ENCODE peak calls at places on chromosomes 13 and 19, in five cellular contexts. H, K, G, T and I are unnamed samples.

GRCh38 chr19:6234527-6234926 is 45.2 kb downstream of the MLLT1 start:
- DNase-seq in K (no peak), G (no peak), H (peak), T (no peak), I (no peak)

GRCh38 chr19:17281391-17282304 is at the start of gene ANKLE1:
- DNase-seq in K (no peak), H (peak), T (no peak), G (no peak), I (no peak)

GRCh38 chr19:46107371-46107770 is 17.1 kb downstream of the IGFL3 start:
- DNase-seq in T (peak), G (no peak), H (peak), K (no peak), I (peak)

GRCh38 chr19:41479757-41480191 is 36.8 kb downstream of the ERICH4 start:
- DNase-seq in H (no peak), T (no peak), K (no peak), G (no peak), I (no peak)

GRCh38 chr19:41957161-41957837 is 1.8 kb downstream of the RABAC1 start:
- DNase-seq in T (no peak), G (no peak), K (no peak), H (no peak), I (no peak)

GRCh38 chr19:7680606-7681335 is at the start of gene TRAPPC5:
- DNase-seq in T (peak), K (peak), H (peak), G (peak), I (peak)

GRCh38 chr13:112779856-112780604 is 90.2 kb downstream of the ATP11A start:
- DNase-seq in G (no peak), K (peak), H (peak), T (peak), I (no peak)

GRCh38 chr19:12806242-12807131 is at the start of gene RNASEH2A:
- DNase-seq in G (no peak), K (peak), T (peak), H (peak), I (peak)

GRCh38 chr19:56155124-56155687 is 14.1 kb downstream of the ZNF444 start:
- DNase-seq in T (no peak), H (peak), K (no peak), G (no peak), I (no peak)

GRCh38 chr19:12596927-12597548 is 13.6 kb downstream of the ZNF490 start:
- DNase-seq in H (no peak), T (no peak), G (no peak), K (no peak), I (no peak)

GRCh38 chr19:35142531-35143230 is 374 bp upstream of the FXYD7 start:
- DNase-seq in H (no peak), G (no peak), K (no peak), T (no peak), I (no peak)

GRCh38 chr13:79469608-79470007 is 11.3 kb upstream of the NDFIP2 start:
- DNase-seq in K (no peak), T (no peak), H (no peak), G (no peak), I (no peak)

GRCh38 chr13:32261567-32261966 is 53.6 kb downstream of the ZAR1L start:
- DNase-seq in G (no peak), K (no peak), T (peak), H (peak), I (peak)

GRCh38 chr19:21322528-21322927 is 6.7 kb downstream of the ZNF708 start:
- DNase-seq in T (peak), K (no peak), H (peak), G (no peak), I (peak)

GRCh38 chr13:114089341-114089740 is 43.1 kb downstream of the RASA3 start:
- DNase-seq in H (no peak), T (no peak), K (no peak), G (no peak), I (peak)

GRCh38 chr13:23628765-23629565 is 58.8 kb downstream of the TNFRSF19 start:
- DNase-seq in K (no peak), T (peak), H (no peak), G (no peak), I (no peak)

GRCh38 chr13:43694265-43694664 is 92.5 kb downstream of the ENOX1 start:
- DNase-seq in T (no peak), K (no peak), G (no peak), H (no peak), I (no peak)

GRCh38 chr19:36246006-36246391 is 31.1 kb downstream of the ZNF146 start:
- DNase-seq in K (no peak), T (no peak), G (no peak), H (peak), I (peak)
- TF ChIP-seq EZH2 in K (no peak), T (no peak), G (no peak), H (no peak), I (peak)

GRCh38 chr19:29525901-29526729 is at the start of gene VSTM2B:
- DNase-seq in H (no peak), K (no peak), G (no peak), T (no peak), I (no peak)
- TF ChIP-seq EZH2 in H (peak), K (no peak), G (peak), T (peak), I (no peak)

GRCh38 chr19:44800461-44800860 is 8.4 kb upstream of the BCAM start:
- DNase-seq in K (peak), T (peak), H (peak), G (peak), I (peak)

GRCh38 chr19:44794610-44795009 is 14.3 kb upstream of the BCAM start:
- DNase-seq in G (no peak), H (no peak), T (no peak), K (no peak), I (no peak)

GRCh38 chr19:44799627-44800257 is 9.2 kb upstream of the BCAM start:
- DNase-seq in G (no peak), K (no peak), H (no peak), T (no peak), I (no peak)

GRCh38 chr19:44795398-44795987 is 13.4 kb upstream of the BCAM start:
- DNase-seq in T (no peak), G (no peak), K (no peak), H (no peak), I (no peak)

DNA sequence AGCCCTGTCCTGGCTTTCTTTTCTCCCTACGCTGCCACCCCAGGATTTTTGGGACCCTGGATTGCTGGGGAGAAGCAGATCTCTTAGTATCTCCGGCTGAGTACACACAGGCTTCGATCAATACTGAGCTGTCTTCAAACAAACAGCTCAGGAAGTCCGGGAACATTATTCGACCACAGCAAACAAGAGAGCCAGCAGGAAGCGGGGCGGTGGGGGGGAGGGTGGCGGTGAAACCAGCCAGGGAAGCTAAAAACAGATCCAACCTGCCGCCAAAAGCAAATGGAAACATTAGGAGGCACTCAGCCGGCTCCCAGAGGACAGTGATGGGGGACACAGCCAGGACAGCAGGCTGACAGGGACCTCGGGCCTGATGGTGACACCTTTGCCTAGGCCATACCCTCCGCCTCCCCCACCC is 12.2 kb upstream of the BCAM start:
- DNase-seq in H (no peak), G (no peak), K (no peak), T (peak), I (no peak)
- TF ChIP-seq EZH2 in H (no peak), G (no peak), K (no peak), T (no peak), I (no peak)

DNA sequence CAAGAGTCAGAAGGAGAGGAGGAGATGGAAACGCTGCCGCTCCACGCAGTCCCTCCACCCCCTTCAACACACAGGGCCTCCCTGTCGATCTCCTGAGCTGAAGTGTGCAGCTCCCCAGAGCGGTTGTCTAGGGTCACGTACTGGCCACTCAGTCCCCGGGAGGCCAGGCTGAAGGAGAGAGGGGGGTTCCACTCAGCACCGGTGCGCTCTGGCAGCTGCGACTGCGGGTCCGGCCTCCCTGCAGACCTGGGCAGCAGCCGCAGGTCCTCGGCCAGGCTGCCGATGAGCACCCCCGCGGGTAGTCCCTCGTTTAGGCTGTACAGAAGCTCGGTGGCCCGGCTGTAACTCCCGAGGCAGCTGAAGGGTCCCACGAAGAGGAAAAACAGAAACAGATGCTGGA is 2.1 kb downstream of the PCDH20 start:
- DNase-seq in T (no peak), G (no peak), H (no peak), K (no peak), I (no peak)
- TF ChIP-seq EZH2 in T (no peak), G (no peak), H (no peak), K (no peak), I (no peak)

GRCh38 chr19:1769645-1769985 is 16.3 kb downstream of the ONECUT3 start:
- DNase-seq in K (no peak), H (no peak), G (no peak), T (no peak), I (no peak)

GRCh38 chr19:1768918-1769644 is 15.8 kb downstream of the ONECUT3 start:
- DNase-seq in K (no peak), T (no peak), H (no peak), G (no peak), I (no peak)

GRCh38 chr19:1768248-1768647 is 14.9 kb downstream of the ONECUT3 start:
- DNase-seq in K (no peak), T (no peak), G (no peak), H (peak), I (no peak)

GRCh38 chr19:1773173-1773572 is 19.9 kb downstream of the ONECUT3 start:
- DNase-seq in T (peak), K (peak), H (peak), G (no peak), I (peak)

DNA sequence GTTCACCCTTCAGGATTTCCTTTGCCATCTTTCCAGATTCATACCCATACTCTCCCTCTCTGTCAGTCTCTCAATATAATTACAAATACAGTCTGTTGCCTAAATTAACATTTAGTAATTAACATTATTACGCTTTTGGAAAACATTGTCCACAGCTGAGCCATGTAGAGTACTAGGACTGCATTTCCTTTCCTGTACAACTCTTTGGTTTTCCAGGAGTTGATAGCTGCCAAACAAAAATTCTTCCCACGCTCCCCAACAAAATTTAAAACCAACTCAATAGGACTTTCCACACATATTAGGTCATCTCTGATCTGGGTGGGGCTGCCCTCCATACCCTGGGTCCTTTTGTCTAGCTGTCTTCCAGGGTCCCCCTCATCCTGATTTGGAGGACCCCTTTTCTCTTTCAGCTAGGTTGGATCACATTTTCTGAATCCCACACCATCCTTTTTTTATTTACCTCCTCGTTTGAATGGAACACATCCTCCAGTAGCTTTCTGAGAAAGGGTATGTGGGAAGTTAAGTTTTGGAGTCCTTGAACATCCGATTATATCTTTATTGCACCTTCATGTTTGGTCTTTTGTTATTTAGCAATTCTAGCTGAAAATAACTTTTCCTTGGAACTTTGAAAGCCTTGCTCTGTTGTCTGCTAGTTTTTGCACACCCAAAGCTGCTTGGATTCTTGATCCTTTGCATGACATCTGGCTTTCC is 17.7 kb downstream of the ONECUT3 start:
- DNase-seq in G (no peak), H (no peak), T (no peak), K (no peak), I (no peak)
- TF ChIP-seq EZH2 in G (no peak), H (no peak), T (no peak), K (no peak), I (no peak)

GRCh38 chr13:50129923-50130685 is 114.9 kb downstream of the KCNRG start:
- DNase-seq in K (no peak), T (peak), G (no peak), H (peak), I (no peak)
- TF ChIP-seq EZH2 in K (no peak), T (no peak), G (peak), H (no peak), I (no peak)

DNA sequence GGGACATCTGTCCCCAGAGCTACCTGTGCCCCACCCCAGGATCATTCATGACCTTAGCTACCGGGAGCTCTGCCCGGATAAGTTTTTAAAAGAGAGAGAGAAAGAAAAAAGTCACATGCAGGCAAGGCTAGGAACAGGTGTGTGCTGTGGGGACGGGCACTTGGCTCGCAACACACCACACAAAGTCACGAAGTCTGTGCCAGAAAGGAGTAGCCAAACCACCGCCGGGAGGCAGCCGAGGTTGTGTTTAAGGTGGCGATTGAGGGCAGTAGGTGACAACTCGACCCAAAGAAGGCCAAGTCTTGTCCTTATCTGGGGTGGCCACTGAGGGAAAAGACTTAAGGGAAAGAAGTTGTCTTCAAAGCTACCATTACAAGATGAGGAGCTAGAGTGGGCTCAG is 4.6 kb upstream of the TSHZ3 start:
- DNase-seq in G (no peak), H (no peak), T (no peak), K (no peak), I (no peak)
- TF ChIP-seq EZH2 in G (no peak), H (no peak), T (no peak), K (no peak), I (no peak)